ENCODE peak calls at places on chromosome 7, in four cellular contexts. L is effector CD4-positive, alpha-beta T cell; W is T-helper 2 cell; K is smooth muscle cell of the brain vasculature. O is an unnamed sample.

GRCh38 chr7:157006205-157006747 is 4.2 kb downstream of the MNX1 start:
- DNase-seq in L (no peak), K (no peak), W (no peak), O (no peak)

GRCh38 chr7:6614941-6615737 is at the start of gene ZNF853:
- DNase-seq in L (no peak), K (no peak), W (no peak), O (no peak)

GRCh38 chr7:37212051-37212450 is 236.6 kb downstream of the ELMO1 start:
- DNase-seq in K (no peak), L (no peak), W (no peak), O (no peak)

GRCh38 chr7:3300221-3300650 is 816 bp upstream of the SDK1 start:
- DNase-seq in W (no peak), K (no peak), L (no peak), O (no peak)

GRCh38 chr7:151010307-151011096 is 13.8 kb downstream of the ATG9B start:
- DNase-seq in W (no peak), K (no peak), L (peak; percentile 37), O (no peak)

GRCh38 chr7:25196132-25196896 is 32.0 kb downstream of the NPVF start:
- DNase-seq in K (no peak), W (no peak), L (no peak), O (no peak)

GRCh38 chr7:140059288-140060242 is 3.2 kb downstream of the PARP12 start:
- DNase-seq in K (no peak), W (no peak), L (peak; percentile 44), O (no peak)

GRCh38 chr7:29285451-29285807 is 90.9 kb downstream of the CHN2 start:
- DNase-seq in L (no peak), K (peak; percentile 89), W (no peak), O (no peak)

GRCh38 chr7:23598321-23598720 is 1.1 kb downstream of the CCDC126 start:
- DNase-seq in W (no peak), L (no peak), K (no peak), O (no peak)

GRCh38 chr7:82542665-82543064 is 99.1 kb upstream of the CACNA2D1 start:
- DNase-seq in K (no peak), L (no peak), W (no peak), O (no peak)

GRCh38 chr7:123460616-123461015 is 73.8 kb downstream of the IQUB start:
- DNase-seq in L (no peak), K (peak; percentile 7), W (no peak), O (no peak)

GRCh38 chr7:142279616-142280015 is 21.8 kb upstream of the PRSS58 start:
- DNase-seq in L (no peak), W (no peak), K (no peak), O (no peak)

GRCh38 chr7:149286811-149287400 is 24.9 kb downstream of the ZNF783 start:
- DNase-seq in W (no peak), K (no peak), L (no peak), O (no peak)

GRCh38 chr7:155490697-155491628 is 33.0 kb downstream of the EN2 start:
- DNase-seq in L (no peak), K (no peak), W (no peak), O (no peak)

GRCh38 chr7:143002106-143002505 is 24.8 kb downstream of the OR9A2 start:
- DNase-seq in K (no peak), L (no peak), W (no peak), O (no peak)

GRCh38 chr7:55265836-55266235 is 99.3 kb upstream of the LANCL2 start:
- DNase-seq in K (no peak), L (no peak), W (no peak), O (no peak)

GRCh38 chr7:138519061-138519798 is 59.2 kb downstream of the TRIM24 start:
- DNase-seq in W (no peak), K (no peak), L (no peak), O (no peak)

GRCh38 chr7:137135654-137136350 is 207.7 kb downstream of the PTN start:
- DNase-seq in K (no peak), W (no peak), L (no peak), O (no peak)

GRCh38 chr7:83015921-83016320 is 146.8 kb downstream of the PCLO start:
- DNase-seq in W (no peak), L (no peak), K (no peak), O (no peak)

GRCh38 chr7:30562909-30563308 is 31.8 kb upstream of the GARS1 start:
- DNase-seq in K (no peak), L (no peak), W (no peak), O (no peak)

GRCh38 chr7:128008744-128009143 is 22.5 kb downstream of the LRRC4 start:
- DNase-seq in W (no peak), K (no peak), L (no peak), O (no peak)

GRCh38 chr7:148723166-148723559 is 24.5 kb downstream of the CUL1 start:
- DNase-seq in L (no peak), W (no peak), K (no peak), O (no peak)

GRCh38 chr7:79284226-79284625 is 169.2 kb downstream of the MAGI2 start:
- DNase-seq in K (no peak), W (no peak), L (no peak), O (no peak)

GRCh38 chr7:16491148-16491547 is 25.6 kb upstream of the SOSTDC1 start:
- DNase-seq in W (no peak), K (no peak), L (no peak), O (no peak)